ENCODE peak calls at places on chromosomes 11 and 22, in nine cellular contexts. F is EL; J is KBM-7; S is activated naive CD8-positive, alpha-beta T cell treated with anti-CD3 and anti-CD28 coated beads, Interleukin-2, amount 50 U/mL, for 24 hours; V is pulmonary artery endothelial cell; T is COR-L47; D is frontal cortex; G is RPMI8226; N is activated CD4-positive, alpha-beta T cell treated with anti-CD3 and anti-CD28 coated beads for 1 hour. X is an unnamed sample.

GRCh38 chr11:44623321-44623715 is 57.9 kb downstream of the CD82 start:
- DNase-seq in F (no peak), J (no peak), G (no peak), V (no peak), N (peak; percentile 5), D (no peak), T (no peak), S (peak; percentile 17), X (no peak)

GRCh38 chr22:40101417-40102101 is 76.2 kb upstream of the TNRC6B start:
- DNase-seq in N (no peak), S (no peak), V (no peak), F (no peak), G (no peak), D (no peak), T (no peak), J (no peak), X (no peak)

GRCh38 chr11:659532-660085 is 22.5 kb downstream of the DRD4 start:
- DNase-seq in F (no peak), G (no peak), D (no peak), N (no peak), J (no peak), T (no peak), V (no peak), S (no peak), X (no peak)

GRCh38 chr22:42108848-42109247 is 18.3 kb upstream of the NDUFA6 start:
- DNase-seq in V (no peak), S (no peak), D (no peak), G (no peak), N (no peak), T (no peak), J (no peak), F (no peak), X (no peak)

GRCh38 chr11:110128161-110128560 is 35.0 kb downstream of the ZC3H12C start:
- DNase-seq in V (no peak), T (peak; percentile 53), F (no peak), S (no peak), J (no peak), D (no peak), G (no peak), N (no peak), X (peak; percentile 44)

GRCh38 chr11:13336246-13336873 is 58.8 kb downstream of the BMAL1 start:
- DNase-seq in G (no peak), S (no peak), D (no peak), F (no peak), J (no peak), T (no peak), N (no peak), V (no peak), X (no peak)

GRCh38 chr22:47808886-47809620 is 1046.6 kb downstream of the TBC1D22A start:
- DNase-seq in V (no peak), T (no peak), J (no peak), S (no peak), D (no peak), G (no peak), N (no peak), F (no peak), X (no peak)

GRCh38 chr11:95736268-95737208 is 53.0 kb downstream of the FAM76B start:
- DNase-seq in V (no peak), G (no peak), N (no peak), F (no peak), D (no peak), T (no peak), J (no peak), S (no peak), X (no peak)

GRCh38 chr11:35878736-35879135 is 65.1 kb upstream of the LDLRAD3 start:
- DNase-seq in F (no peak), D (no peak), N (no peak), G (no peak), V (no peak), J (no peak), S (no peak), T (no peak), X (no peak)

GRCh38 chr11:129258205-129258604 is 66.1 kb upstream of the ARHGAP32 start:
- DNase-seq in T (no peak), S (no peak), N (no peak), D (no peak), G (no peak), V (no peak), F (no peak), J (no peak), X (no peak)

GRCh38 chr11:62553839-62554361 is 7.3 kb upstream of the AHNAK start:
- DNase-seq in T (no peak), G (no peak), V (no peak), N (no peak), J (no peak), F (peak; percentile 93), D (no peak), S (no peak), X (peak; percentile 93)

GRCh38 chr11:1874406-1875092 is 17.1 kb downstream of the PRR33 start:
- DNase-seq in S (no peak), J (no peak), T (no peak), D (no peak), V (no peak), G (no peak), N (no peak), F (no peak), X (no peak)

GRCh38 chr11:111937859-111938258 is 716 bp downstream of the DIXDC1 start:
- DNase-seq in V (no peak), N (no peak), F (no peak), J (no peak), D (no peak), S (no peak), G (no peak), T (no peak), X (peak; percentile 35)

GRCh38 chr11:66860449-66860831 is 3.6 kb downstream of the LRFN4 start:
- DNase-seq in S (no peak), J (no peak), N (no peak), V (no peak), T (no peak), G (no peak), F (no peak), D (no peak), X (no peak)

GRCh38 chr11:554824-555499 is 5.6 kb downstream of the LMNTD2 start:
- DNase-seq in V (no peak), T (peak; percentile 87), D (peak; percentile 79), G (peak; percentile 84), S (peak; percentile 79), J (peak; percentile 86), F (peak; percentile 54), N (peak; percentile 63), X (peak; percentile 30)

GRCh38 chr11:1039481-1040427 is 3.2 kb upstream of the MUC6 start:
- DNase-seq in J (no peak), N (no peak), D (no peak), S (no peak), G (no peak), F (no peak), T (no peak), V (no peak), X (no peak)

GRCh38 chr22:30314918-30315317 is 11.8 kb downstream of the TBC1D10A start:
- DNase-seq in T (no peak), J (peak; percentile 53), G (no peak), S (peak; percentile 60), V (no peak), D (no peak), F (peak; percentile 71), N (peak; percentile 26), X (peak; percentile 68)

GRCh38 chr11:120547871-120548681 is 36.5 kb downstream of the GRIK4 start:
- DNase-seq in G (no peak), F (peak; percentile 98), D (peak; percentile 52), T (peak; percentile 83), N (no peak), V (peak; percentile 55), S (no peak), J (peak; percentile 15), X (peak; percentile 99)

GRCh38 chr11:28529046-28529445 is 420.9 kb downstream of the METTL15 start:
- DNase-seq in N (no peak), G (no peak), D (no peak), F (peak; percentile 73), J (no peak), T (no peak), S (no peak), V (no peak), X (peak; percentile 86)

GRCh38 chr11:47177229-47177845 is 658 bp upstream of the ARFGAP2 start:
- DNase-seq in F (peak; percentile 83), N (peak; percentile 58), G (peak; percentile 91), T (peak; percentile 71), V (peak; percentile 51), J (peak; percentile 87), D (peak; percentile 84), S (peak; percentile 67), X (peak; percentile 88)

GRCh38 chr11:44563716-44564115 is 1.7 kb upstream of the CD82 start:
- DNase-seq in T (no peak), V (no peak), G (no peak), F (peak; percentile 67), S (no peak), N (no peak), J (no peak), D (no peak), X (peak; percentile 29)

GRCh38 chr11:70524096-70524922 is 126.0 kb downstream of the CTTN start:
- DNase-seq in G (no peak), V (no peak), J (no peak), S (no peak), F (no peak), D (no peak), N (no peak), T (no peak), X (peak; percentile 13)

GRCh38 chr11:17472467-17472866 is 4.2 kb downstream of the ABCC8 start:
- DNase-seq in N (no peak), D (no peak), S (no peak), F (no peak), G (no peak), J (no peak), V (no peak), T (no peak), X (no peak)

GRCh38 chr11:26510201-26510600 is 61.9 kb downstream of the MUC15 start:
- DNase-seq in G (no peak), V (no peak), D (no peak), S (no peak), J (no peak), T (no peak), F (no peak), N (no peak), X (no peak)

GRCh38 chr11:118910309-118911112 is 15.2 kb downstream of the BCL9L start:
- DNase-seq in G (no peak), J (no peak), V (no peak), S (no peak), N (peak; percentile 46), D (peak; percentile 64), F (peak; percentile 92), T (no peak), X (peak; percentile 97)

GRCh38 chr11:35145249-35145648 is 6.3 kb downstream of the CD44 start:
- DNase-seq in V (no peak), D (no peak), F (no peak), T (no peak), N (no peak), G (peak; percentile 54), S (peak; percentile 63), J (no peak), X (peak; percentile 60)

GRCh38 chr11:113114452-113115027 is 153.3 kb downstream of the NCAM1 start:
- DNase-seq in N (no peak), J (peak; percentile 15), T (peak; percentile 72), G (peak; percentile 90), F (peak; percentile 29), S (no peak), V (no peak), D (peak; percentile 4), X (peak; percentile 60)

GRCh38 chr22:38230108-38230825 is 28.5 kb downstream of the MAFF start:
- DNase-seq in F (no peak), V (peak; percentile 68), T (peak; percentile 26), S (peak; percentile 22), N (no peak), G (no peak), D (no peak), J (peak; percentile 78), X (peak; percentile 58)

GRCh38 chr11:108500721-108501120 is 2.5 kb upstream of the POGLUT3 start:
- DNase-seq in D (no peak), V (no peak), G (no peak), N (no peak), S (no peak), F (no peak), T (no peak), J (no peak), X (no peak)

GRCh38 chr22:45036154-45036553 is 26.3 kb upstream of the PHF21B start:
- DNase-seq in N (no peak), D (no peak), J (no peak), S (no peak), T (no peak), V (no peak), G (no peak), F (peak; percentile 9), X (no peak)

GRCh38 chr22:50500452-50500851 is 7.0 kb downstream of the LMF2 start:
- DNase-seq in J (no peak), N (no peak), D (no peak), V (no peak), G (no peak), F (no peak), T (no peak), S (no peak), X (no peak)

X was measured in mesenchymal stem cell.